ENCODE peak calls at places on chromosomes 12 and 14, in five cellular contexts. T is H9, Y is mesenchymal stem cell, H is neuronal stem cell, J is H1. M is an unnamed sample.

GRCh38 chr14:36070056-36071043 is 106.2 kb downstream of the PTCSC3 start:
- DNase-seq in J (peak), T (peak), H (peak), Y (peak), M (peak)

GRCh38 chr14:20652996-20653975 is 11.8 kb upstream of the OR6S1 start:
- DNase-seq in H (peak), Y (peak), J (peak), T (peak), M (no peak)

GRCh38 chr14:88986146-88986841 is 161.8 kb downstream of the TTC8 start:
- DNase-seq in Y (peak), H (no peak), J (no peak), T (no peak), M (no peak)

GRCh38 chr14:90439874-90440442 is 43.1 kb downstream of the CALM1 start:
- DNase-seq in Y (no peak), H (no peak), J (no peak), T (peak), M (no peak)

GRCh38 chr12:22527999-22528398 is 16.3 kb downstream of the C2CD5 start:
- DNase-seq in J (no peak), Y (peak), H (no peak), T (no peak), M (peak)

GRCh38 chr12:92431146-92431545 is 271.6 kb upstream of the PLEKHG7 start:
- DNase-seq in H (no peak), J (no peak), Y (no peak), T (peak), M (no peak)

GRCh38 chr14:99632410-99633035 is 12.4 kb upstream of the HHIPL1 start:
- DNase-seq in J (no peak), T (no peak), Y (no peak), H (no peak), M (no peak)

GRCh38 chr12:46442239-46442638 is 69.7 kb upstream of the SLC38A2 start:
- DNase-seq in Y (peak), J (no peak), T (no peak), H (no peak), M (no peak)

GRCh38 chr12:101875112-101875961 is 2.0 kb upstream of the DRAM1 start:
- DNase-seq in J (no peak), T (no peak), Y (peak), H (no peak), M (no peak)

GRCh38 chr14:54147285-54147684 is 190.7 kb upstream of the BMP4 start:
- DNase-seq in H (no peak), J (no peak), Y (peak), T (no peak), M (no peak)

GRCh38 chr12:114682920-114683708 is 861 bp downstream of the TBX3 start:
- DNase-seq in Y (no peak), T (peak), H (no peak), J (peak), M (peak)

GRCh38 chr12:16120027-16120426 is 157.5 kb downstream of the SLC15A5 start:
- DNase-seq in H (no peak), J (no peak), Y (no peak), T (no peak), M (no peak)

GRCh38 chr12:130706885-130707570 is 9.1 kb downstream of the RIMBP2 start:
- DNase-seq in J (peak), T (peak), Y (no peak), H (no peak), M (no peak)

GRCh38 chr14:74425525-74426201 is 347 bp downstream of the SYNDIG1L start:
- DNase-seq in T (peak), H (peak), J (peak), Y (peak), M (peak)

GRCh38 chr14:72673179-72673578 is 220.7 kb downstream of the DPF3 start:
- DNase-seq in T (no peak), H (no peak), J (no peak), Y (no peak), M (no peak)

GRCh38 chr12:12715459-12716150 is 1.6 kb upstream of the CDKN1B start:
- DNase-seq in Y (peak), T (no peak), H (no peak), J (no peak), M (no peak)

GRCh38 chr14:33404054-33404453 is 465.4 kb downstream of the NPAS3 start:
- DNase-seq in J (no peak), Y (peak), T (no peak), H (no peak), M (peak)

GRCh38 chr12:27201169-27201568 is 42.9 kb upstream of the STK38L start:
- DNase-seq in J (no peak), T (no peak), Y (no peak), H (no peak), M (no peak)

GRCh38 chr12:27542628-27543027 is 18.6 kb downstream of the PPFIBP1 start:
- DNase-seq in Y (peak), T (no peak), J (no peak), H (no peak), M (peak)

GRCh38 chr14:99751539-99752485 is 41.4 kb upstream of the EML1 start:
- DNase-seq in H (no peak), J (no peak), T (no peak), Y (peak), M (no peak)

GRCh38 chr14:98853063-98853729 is 418.8 kb downstream of the BCL11B start:
- DNase-seq in J (no peak), Y (no peak), H (no peak), T (no peak), M (no peak)

GRCh38 chr14:31025335-31026075 is at the start of gene AP4S1:
- DNase-seq in H (peak), J (peak), T (peak), Y (peak), M (peak)

GRCh38 chr12:14597480-14597879 is 29.8 kb upstream of the PLBD1 start:
- DNase-seq in T (no peak), H (no peak), J (no peak), Y (no peak), M (no peak)

GRCh38 chr12:97027482-97027881 is 120.4 kb downstream of the NEDD1 start:
- DNase-seq in H (no peak), Y (no peak), J (no peak), T (no peak), M (no peak)

GRCh38 chr12:16112626-16113560 is 164.6 kb downstream of the SLC15A5 start:
- DNase-seq in H (peak), T (peak), J (peak), Y (no peak), M (no peak)

GRCh38 chr12:102876883-102877282 is 40.2 kb downstream of the PAH start:
- DNase-seq in H (no peak), T (peak), J (peak), Y (no peak), M (peak)

GRCh38 chr12:25121110-25121509 is 73.8 kb downstream of the DNAI7 start:
- DNase-seq in T (no peak), H (no peak), J (no peak), Y (no peak), M (no peak)

GRCh38 chr14:56081139-56081538 is 37.1 kb upstream of the PELI2 start:
- DNase-seq in T (no peak), Y (no peak), H (no peak), J (no peak), M (no peak)

GRCh38 chr14:22084393-22085281 is 411.0 kb upstream of the OR4E1 start:
- DNase-seq in J (no peak), Y (peak), T (no peak), H (peak), M (peak)

GRCh38 chr12:106127289-106128126 is 11.2 kb downstream of the NUAK1 start:
- DNase-seq in H (no peak), T (no peak), J (no peak), Y (peak), M (no peak)

GRCh38 chr12:112381421-112381897 is 772 bp downstream of the HECTD4 start:
- DNase-seq in T (peak), J (no peak), H (no peak), Y (peak), M (peak)

GRCh38 chr12:62751844-62752155 is 183.2 kb downstream of the PPM1H start:
- DNase-seq in J (no peak), H (no peak), Y (no peak), T (no peak), M (no peak)
- H2BK12ac ChIP-seq in J (no peak), H (no peak), Y (no peak), T (no peak), M (no peak)

DNA sequence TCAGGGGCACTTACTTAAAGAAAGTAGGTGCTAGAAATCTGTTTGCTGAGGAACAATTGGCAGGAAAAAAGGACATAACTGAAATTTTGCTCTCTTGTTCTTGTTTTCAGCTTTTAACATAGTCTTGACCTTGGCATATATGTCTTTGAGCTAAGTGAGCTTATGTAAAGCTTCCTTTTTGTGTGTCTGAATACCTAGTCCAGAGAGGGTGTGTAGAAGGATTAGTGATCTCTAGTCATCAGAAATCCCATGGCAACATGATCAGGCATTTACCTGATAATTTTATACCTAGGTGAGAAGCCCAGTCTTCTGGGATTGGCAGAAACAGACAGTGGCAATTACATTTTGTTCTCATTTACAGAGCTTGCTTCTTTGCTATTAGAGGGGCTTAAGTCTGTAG is 166.1 kb downstream of the SNAPC1 start:
- DNase-seq in J (no peak), T (no peak), H (no peak), Y (no peak), M (no peak)
- H2BK120ac ChIP-seq in J (no peak), T (no peak), H (no peak), Y (no peak), M (peak)

GRCh38 chr14:95980402-95980801 is 58.8 kb upstream of the C14orf132 start:
- DNase-seq in T (no peak), Y (no peak), H (no peak), J (no peak), M (no peak)

GRCh38 chr14:95984206-95984605 is 55.0 kb upstream of the C14orf132 start:
- DNase-seq in H (no peak), T (no peak), J (no peak), Y (no peak), M (no peak)

GRCh38 chr14:95979339-95980042 is 59.7 kb upstream of the C14orf132 start:
- DNase-seq in T (peak), H (no peak), J (peak), Y (no peak), M (no peak)

DNA sequence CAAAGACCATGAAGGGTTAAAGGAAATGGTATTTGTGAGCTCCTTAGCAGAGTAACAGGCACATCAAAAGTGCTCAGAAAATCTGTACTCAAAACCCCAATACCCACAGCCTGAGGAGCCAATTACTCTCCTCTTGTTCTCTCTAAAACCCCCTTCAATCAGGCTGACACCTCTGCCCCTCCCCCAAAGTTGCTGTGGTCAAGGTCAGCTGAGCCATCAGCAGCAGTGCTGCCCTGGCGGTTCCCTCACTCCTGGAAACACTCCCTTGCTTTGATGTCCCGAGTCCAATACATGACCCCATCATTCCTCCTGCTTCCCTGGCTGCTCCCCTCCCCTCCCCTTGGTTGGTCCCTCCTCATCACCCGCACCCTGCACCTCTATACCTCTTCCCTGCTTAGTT is 57.2 kb upstream of the C14orf132 start:
- DNase-seq in J (no peak), T (no peak), H (no peak), Y (no peak), M (no peak)
- H2BK12ac ChIP-seq in J (peak), T (peak), H (no peak), Y (no peak), M (no peak)

GRCh38 chr12:52834727-52835001 is 553 bp upstream of the KRT79 start:
- DNase-seq in H (no peak), Y (no peak), J (no peak), T (no peak), M (no peak)

GRCh38 chr12:52836491-52837175 is 2.5 kb upstream of the KRT79 start:
- DNase-seq in T (peak), H (no peak), Y (no peak), J (no peak), M (no peak)

GRCh38 chr12:52833922-52834726 is at the start of gene KRT79:
- DNase-seq in T (no peak), J (no peak), Y (no peak), H (no peak), M (no peak)

GRCh38 chr12:52836042-52836466 is 1.9 kb upstream of the KRT79 start:
- DNase-seq in T (peak), J (no peak), H (no peak), Y (peak), M (no peak)

DNA sequence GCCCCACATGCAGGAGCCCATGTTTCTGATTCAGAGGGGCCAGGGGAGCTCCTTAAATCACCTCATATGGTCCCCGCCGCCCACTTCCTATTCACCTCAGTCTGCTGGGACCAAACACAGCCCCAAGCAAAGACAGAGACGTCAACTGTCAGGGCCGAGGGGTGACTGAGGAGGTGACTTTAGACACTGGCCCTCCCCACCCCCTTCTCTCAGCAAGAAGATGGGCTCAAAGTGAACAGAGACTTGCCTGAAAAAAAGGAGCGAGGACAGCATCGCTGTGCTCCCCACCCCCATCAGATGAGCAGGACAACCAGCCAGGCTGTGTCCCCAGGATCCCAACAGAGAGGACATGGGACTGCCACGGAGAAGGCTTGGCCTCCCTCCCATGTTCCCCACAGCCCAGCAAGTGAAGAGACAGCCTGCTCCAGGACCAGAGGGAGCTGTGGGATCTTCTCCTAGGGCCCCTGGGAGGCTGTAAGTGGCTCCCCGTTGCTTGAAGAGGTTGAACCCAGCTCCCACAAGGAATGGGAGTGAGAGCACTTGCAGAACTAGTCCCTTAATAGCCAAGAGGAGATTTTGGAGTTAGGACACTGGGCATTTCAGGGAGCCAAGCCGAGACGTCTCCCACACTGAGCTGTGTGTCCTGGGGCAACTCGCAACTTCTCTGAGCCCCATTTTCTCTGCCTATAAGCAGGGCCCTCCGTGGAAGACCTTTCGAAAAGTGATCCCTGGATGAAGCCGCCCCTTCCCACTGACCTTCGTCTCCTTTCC is 1.3 kb upstream of the KRT79 start:
- DNase-seq in J (no peak), H (no peak), T (peak), Y (no peak), M (no peak)
- H2BK120ac ChIP-seq in J (no peak), H (no peak), T (no peak), Y (no peak), M (no peak)

GRCh38 chr14:103290961-103291360 is 43.1 kb upstream of the EIF5 start:
- DNase-seq in H (no peak), T (no peak), J (no peak), Y (no peak), M (no peak)

GRCh38 chr14:103292426-103293374 is 41.3 kb upstream of the EIF5 start:
- DNase-seq in T (peak), J (peak), H (peak), Y (peak), M (peak)

GRCh38 chr14:103296007-103296406 is 38.0 kb upstream of the EIF5 start:
- DNase-seq in T (no peak), H (no peak), J (no peak), Y (peak), M (no peak)

GRCh38 chr14:103294091-103294490 is 39.9 kb upstream of the EIF5 start:
- DNase-seq in H (no peak), J (no peak), T (no peak), Y (no peak), M (no peak)

DNA sequence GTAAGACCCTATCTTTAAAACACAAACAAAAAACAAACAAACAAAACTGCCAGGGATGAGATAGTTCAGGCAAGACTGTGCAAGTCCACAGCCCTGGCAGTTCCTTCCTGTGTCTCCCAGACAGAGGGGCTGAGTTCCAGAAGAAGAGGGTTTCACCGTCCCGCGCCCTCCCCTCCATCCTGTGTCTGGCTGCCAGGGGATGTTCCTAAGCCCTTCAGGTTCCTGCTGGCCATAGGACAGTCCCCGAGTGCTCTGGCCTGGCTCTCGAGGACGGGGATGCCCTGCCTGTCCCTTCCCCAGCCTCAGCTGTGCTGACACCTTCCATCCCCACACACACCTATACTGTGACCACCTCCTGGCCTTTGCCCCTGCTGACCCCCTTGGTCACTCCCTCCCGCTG is 40.6 kb upstream of the EIF5 start:
- DNase-seq in J (no peak), T (no peak), Y (no peak), H (no peak), M (no peak)
- H2BK12ac ChIP-seq in J (no peak), T (no peak), Y (no peak), H (no peak), M (no peak)

DNA sequence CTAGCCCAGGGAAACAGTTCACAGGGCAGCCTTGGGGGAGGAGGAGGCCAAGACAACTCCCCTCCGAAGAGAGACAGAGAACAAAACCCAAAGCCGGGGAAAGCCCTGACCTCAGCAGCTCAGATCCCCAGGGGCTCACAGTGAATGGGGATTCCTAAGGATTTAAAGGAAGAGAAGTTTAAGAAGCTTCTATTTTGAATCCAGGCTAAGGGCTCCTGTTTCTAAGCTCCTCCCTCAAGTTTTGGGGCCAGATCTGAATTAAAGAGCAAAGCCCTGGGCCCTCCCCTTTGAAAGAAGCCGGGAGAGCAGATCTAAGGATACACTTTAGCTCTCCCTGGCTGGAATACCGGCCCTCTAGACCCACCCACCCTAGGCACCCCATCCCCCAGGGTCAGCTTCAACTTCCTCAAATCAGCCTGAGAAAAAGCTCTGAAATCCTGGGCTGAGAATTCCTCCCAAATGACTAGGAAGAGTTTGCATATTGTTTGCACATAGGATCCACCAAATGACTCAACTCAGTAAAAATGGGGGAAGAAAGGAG is 3.9 kb downstream of the KDM2B start:
- DNase-seq in H (peak), T (peak), Y (peak), J (peak), M (peak)
- H2BK120ac ChIP-seq in H (no peak), T (no peak), Y (no peak), J (peak), M (peak)

GRCh38 chr12:125145196-125145595 is 80.0 kb downstream of the AACS start:
- DNase-seq in T (no peak), J (no peak), H (no peak), Y (no peak), M (no peak)

GRCh38 chr12:125152463-125152862 is 87.2 kb downstream of the AACS start:
- DNase-seq in T (no peak), H (no peak), Y (no peak), J (no peak), M (no peak)

GRCh38 chr12:125151284-125151683 is 86.0 kb downstream of the AACS start:
- DNase-seq in Y (no peak), J (no peak), T (peak), H (no peak), M (peak)

GRCh38 chr12:125149160-125150108 is 84.2 kb downstream of the AACS start:
- DNase-seq in Y (no peak), J (no peak), H (no peak), T (no peak), M (no peak)

DNA sequence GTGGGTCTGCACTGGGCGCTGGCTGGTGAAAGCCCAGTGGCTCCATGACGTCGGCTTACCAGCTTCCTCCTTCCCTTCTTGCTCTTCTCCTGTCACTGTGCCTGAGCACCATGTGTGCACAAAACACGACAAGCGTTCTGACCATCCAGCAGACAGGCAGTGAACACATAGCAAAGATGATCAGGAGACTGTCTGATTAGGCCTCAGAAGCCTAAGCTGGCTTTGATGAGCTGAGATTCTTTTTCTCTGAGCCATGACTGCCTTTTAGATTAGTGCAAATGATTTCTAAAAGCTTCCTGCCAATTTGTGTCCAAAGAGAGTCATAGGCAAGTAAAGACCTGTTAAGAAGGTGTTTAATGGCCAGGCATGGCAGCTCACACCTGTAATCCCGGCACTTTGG is 83.1 kb downstream of the AACS start:
- DNase-seq in J (no peak), T (no peak), Y (no peak), H (no peak), M (peak)
- H2BK12ac ChIP-seq in J (no peak), T (no peak), Y (no peak), H (no peak), M (no peak)

GRCh38 chr12:6437586-6437985 is 7.2 kb upstream of the CD27 start:
- DNase-seq in Y (no peak), T (no peak), J (no peak), H (no peak), M (no peak)

GRCh38 chr12:6432991-6433390 is 11.8 kb upstream of the CD27 start:
- DNase-seq in H (no peak), J (no peak), Y (no peak), T (no peak), M (no peak)

GRCh38 chr12:6435941-6436715 is 8.6 kb upstream of the CD27 start:
- DNase-seq in J (no peak), Y (no peak), H (no peak), T (no peak), M (no peak)

GRCh38 chr12:6430990-6431353 is 13.8 kb upstream of the CD27 start:
- DNase-seq in H (no peak), Y (no peak), J (no peak), T (no peak), M (no peak)

GRCh38 chr12:6434205-6435180 is 10.3 kb upstream of the CD27 start:
- DNase-seq in J (no peak), Y (no peak), T (no peak), H (no peak), M (no peak)
- H2BK120ac ChIP-seq in J (peak), Y (no peak), T (no peak), H (no peak), M (no peak)